ENCODE peak calls at places on chromosomes 3 and 15, in six cellular contexts. N, D, B, Q, M and H are unnamed samples. For H3K9me3 and H3K4me1, the result is how much of the 10 kb centered on the place peaks cover.

GRCh38 chr3:33525232-33525631 is 85.0 kb upstream of the UBP1 start:
- DNase-seq in N (no peak), D (no peak), B (no peak), Q (peak), M (no peak), H (no peak)

GRCh38 chr15:29889545-29890329 is 67.5 kb upstream of the TJP1 start:
- DNase-seq in N (no peak), D (no peak), B (no peak), Q (peak), M (no peak), H (no peak)

GRCh38 chr15:92082217-92082843 is 228.8 kb downstream of the SLCO3A1 start:
- DNase-seq in N (peak), D (peak), B (peak), Q (peak), M (peak), H (no peak)

GRCh38 chr3:158725348-158725966 is 6.8 kb downstream of the RARRES1 start:
- DNase-seq in N (no peak), D (peak), B (no peak), Q (peak), M (peak), H (peak)

GRCh38 chr15:29857196-29857595 is 34.9 kb upstream of the TJP1 start:
- DNase-seq in N (no peak), D (peak), B (no peak), Q (peak), M (peak), H (no peak)

GRCh38 chr3:62180514-62180913 is 192.8 kb downstream of the FEZF2 start:
- DNase-seq in N (no peak), D (no peak), B (no peak), Q (no peak), M (no peak), H (no peak)

GRCh38 chr15:45919806-45920205 is 285.0 kb downstream of the SQOR start:
- DNase-seq in N (no peak), D (peak), B (no peak), Q (peak), M (peak), H (no peak)

GRCh38 chr3:107068980-107069379 is 308.3 kb upstream of the CCDC54 start:
- DNase-seq in N (no peak), D (peak), B (no peak), Q (peak), M (peak), H (no peak)

GRCh38 chr3:69669070-69669469 is 70.2 kb upstream of the MITF start:
- DNase-seq in N (no peak), D (no peak), B (no peak), Q (peak), M (peak), H (no peak)

GRCh38 chr3:4351164-4351855 is 48.1 kb downstream of the SETMAR start:
- DNase-seq in N (no peak), D (peak), B (no peak), Q (no peak), M (peak), H (no peak)

GRCh38 chr3:139506792-139507191 is 30.5 kb upstream of the RBP2 start:
- DNase-seq in N (no peak), D (no peak), B (no peak), Q (peak), M (no peak), H (no peak)

GRCh38 chr15:47037003-47037402 is 680.3 kb upstream of the SEMA6D start:
- DNase-seq in N (no peak), D (no peak), B (no peak), Q (no peak), M (no peak), H (no peak)

GRCh38 chr15:60762167-60762566 is 283.2 kb upstream of the ICE2 start:
- DNase-seq in N (no peak), D (no peak), B (no peak), Q (no peak), M (no peak), H (no peak)

GRCh38 chr3:137039570-137039969 is 81.8 kb downstream of the IL20RB start:
- DNase-seq in N (no peak), D (no peak), B (no peak), Q (peak), M (no peak), H (no peak)

GRCh38 chr15:68298882-68299381 is 21.4 kb downstream of the FEM1B start:
- DNase-seq in N (no peak), D (no peak), B (no peak), Q (no peak), M (no peak), H (peak)

GRCh38 chr3:115156255-115156654 is 9.2 kb upstream of the ZBTB20 start:
- DNase-seq in N (no peak), D (no peak), B (no peak), Q (peak), M (no peak), H (no peak)

GRCh38 chr3:156772588-156773206 is 53.5 kb upstream of the LEKR1 start:
- DNase-seq in N (no peak), D (peak), B (no peak), Q (no peak), M (peak), H (no peak)

GRCh38 chr3:175009294-175009693 is 150.2 kb downstream of the NAALADL2 start:
- DNase-seq in N (no peak), D (no peak), B (no peak), Q (no peak), M (no peak), H (no peak)

GRCh38 chr3:148366743-148367410 is 330.8 kb upstream of the AGTR1 start:
- DNase-seq in N (no peak), D (peak), B (no peak), Q (peak), M (no peak), H (no peak)

GRCh38 chr15:33834892-33835730 is 133.2 kb upstream of the CHRM5 start:
- DNase-seq in N (no peak), D (no peak), B (no peak), Q (no peak), M (no peak), H (no peak)

GRCh38 chr3:49867871-49868321 is 1.8 kb downstream of the CAMKV start:
- DNase-seq in N (no peak), D (peak), B (no peak), Q (peak), M (peak), H (no peak)

GRCh38 chr3:146184616-146185015 is 23.6 kb upstream of the PLOD2 start:
- DNase-seq in N (no peak), D (peak), B (peak), Q (peak), M (peak), H (no peak)

GRCh38 chr3:151962371-151962770 is 88.9 kb downstream of the SUCNR1 start:
- DNase-seq in N (no peak), D (no peak), B (no peak), Q (no peak), M (no peak), H (no peak)

GRCh38 chr15:59292393-59292792 is 80.3 kb downstream of the MYO1E start:
- DNase-seq in N (no peak), D (peak), B (no peak), Q (peak), M (peak), H (no peak)

GRCh38 chr3:31132132-31132769 is 237.8 kb upstream of the GADL1 start:
- DNase-seq in N (no peak), D (peak), B (no peak), Q (peak), M (peak), H (no peak)

GRCh38 chr3:114499986-114500385 is 206.2 kb downstream of the TIGIT start:
- DNase-seq in N (no peak), D (no peak), B (no peak), Q (no peak), M (peak), H (no peak)

GRCh38 chr3:111582114-111582461 is 13.1 kb downstream of the ZBED2 start:
- DNase-seq in N (no peak), D (peak), B (no peak), Q (peak), M (peak), H (no peak)

GRCh38 chr3:39264053-39264452 is 15.8 kb downstream of the CX3CR1 start:
- DNase-seq in N (no peak), D (no peak), B (no peak), Q (no peak), M (no peak), H (no peak)

GRCh38 chr15:69290346-69291164 is 8.2 kb upstream of the PAQR5 start:
- DNase-seq in N (peak), D (no peak), B (no peak), Q (no peak), M (no peak), H (peak)

GRCh38 chr3:126502656-126503055 is 14.9 kb downstream of the UROC1 start:
- DNase-seq in N (no peak), D (no peak), B (no peak), Q (no peak), M (no peak), H (no peak)

DNA sequence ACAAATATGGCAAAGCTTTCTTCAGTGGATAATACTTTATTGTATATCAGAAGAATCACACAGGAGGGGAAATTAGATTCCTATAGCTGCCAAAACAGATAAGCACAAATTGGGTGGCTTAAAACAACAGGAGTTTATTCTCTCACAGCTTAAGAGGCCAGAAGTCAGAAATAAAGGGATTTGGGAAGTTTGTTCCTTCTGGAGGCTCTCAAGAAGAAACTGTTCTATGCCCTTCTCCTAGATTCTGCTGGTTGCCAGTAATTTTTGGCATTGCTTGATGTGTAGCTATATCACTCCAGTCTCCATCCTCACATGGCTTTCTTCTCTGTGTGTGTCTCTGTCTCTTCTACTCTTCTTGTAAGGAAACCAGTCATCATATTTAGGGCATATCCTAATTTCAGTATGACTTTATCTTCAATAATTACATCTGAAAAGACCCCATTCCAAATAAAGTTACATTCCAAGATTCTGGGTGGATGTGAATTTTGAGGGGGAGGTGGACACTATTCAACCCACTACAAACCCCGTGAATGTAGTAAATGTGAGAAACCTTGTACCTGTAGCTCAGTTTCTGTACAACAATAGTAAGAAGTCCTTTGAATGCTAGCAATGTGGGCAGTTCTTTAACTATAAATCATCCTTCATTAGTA is 22.2 kb upstream of the WNT7A start:
- DNase-seq in N (no peak), D (no peak), B (no peak), Q (no peak), M (no peak), H (no peak)
- H3K9me3 ChIP-seq in N (under half), D (under half), B (under half), Q (half or more), M (under half), H (under half)

DNA sequence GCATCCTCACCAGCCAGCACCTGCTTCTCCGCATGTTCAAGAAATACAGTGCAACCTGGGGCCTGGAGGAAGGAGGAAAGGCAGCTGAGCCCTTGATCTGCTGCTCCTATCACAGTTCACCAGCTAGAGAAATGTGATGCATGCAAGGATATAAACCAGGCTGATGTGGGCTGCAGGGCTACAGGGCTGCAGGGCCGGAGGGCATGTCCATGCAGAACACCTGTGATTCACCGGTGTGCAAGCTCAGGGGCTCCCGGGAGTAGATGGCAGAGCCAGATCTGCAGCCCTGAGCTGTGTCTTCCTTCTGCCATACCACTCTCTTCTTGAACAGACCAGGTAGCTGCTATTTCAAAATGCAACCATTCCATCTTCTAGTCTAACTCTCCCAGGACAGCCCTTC is 84.9 kb downstream of the HMG20A start:
- DNase-seq in N (no peak), D (no peak), B (no peak), Q (no peak), M (no peak), H (no peak)
- H3K4me1 ChIP-seq in N (half or more), D (under half), B (under half), Q (under half), M (under half), H (half or more)

GRCh38 chr15:35546581-35547381 is 816 bp upstream of the DPH6 start:
- DNase-seq in N (no peak), D (no peak), B (no peak), Q (peak), M (peak), H (no peak)

GRCh38 chr15:35545316-35545824 is 595 bp downstream of the DPH6 start:
- DNase-seq in N (peak), D (peak), B (peak), Q (peak), M (peak), H (peak)

GRCh38 chr15:35548435-35548834 is 2.5 kb upstream of the DPH6 start:
- DNase-seq in N (no peak), D (no peak), B (no peak), Q (no peak), M (peak), H (no peak)

GRCh38 chr15:35547775-35548364 is 1.9 kb upstream of the DPH6 start:
- DNase-seq in N (no peak), D (no peak), B (no peak), Q (no peak), M (no peak), H (no peak)

GRCh38 chr15:35545825-35546580 is at the start of gene DPH6:
- DNase-seq in N (peak), D (peak), B (peak), Q (peak), M (peak), H (peak)
- TF ChIP-seq CTCF in N (peak), D (no peak), B (no peak), Q (no peak), M (peak), H (peak)

GRCh38 chr15:63495780-63496179 is 8.6 kb upstream of the USP3 start:
- DNase-seq in N (no peak), D (no peak), B (no peak), Q (no peak), M (no peak), H (no peak)
- H3K9me3 ChIP-seq in N (under half), D (under half), B (under half), Q (under half), M (under half), H (under half)

DNA sequence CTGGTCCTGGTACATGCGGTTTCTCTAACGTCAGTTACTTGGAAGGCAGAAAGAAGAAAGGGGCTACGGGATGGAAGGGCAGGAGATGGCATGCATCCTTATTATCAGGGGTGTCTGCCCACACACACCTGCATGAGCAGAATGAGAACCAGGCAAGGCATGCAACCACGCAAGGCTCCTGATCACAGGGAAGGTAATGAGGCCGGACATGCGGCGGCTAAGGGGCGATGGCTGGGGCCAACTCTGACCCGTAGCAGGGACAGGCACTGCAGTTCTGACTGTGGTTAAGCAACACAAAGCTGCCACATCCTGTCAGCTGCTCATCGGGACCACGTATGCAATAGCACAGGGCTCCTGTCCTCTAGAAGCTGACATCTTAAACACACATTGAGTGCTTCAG is 73.1 kb downstream of the OXNAD1 start:
- DNase-seq in N (no peak), D (no peak), B (peak), Q (no peak), M (no peak), H (no peak)
- H3K4me1 ChIP-seq in N (under half), D (under half), B (under half), Q (under half), M (under half), H (under half)

GRCh38 chr15:44532689-44533088 is 4.3 kb upstream of the EIF3J start:
- DNase-seq in N (no peak), D (no peak), B (no peak), Q (peak), M (no peak), H (no peak)
- TF ChIP-seq CTCF in N (no peak), D (no peak), B (no peak), Q (peak), M (no peak), H (no peak)

GRCh38 chr3:124557-125179 is 71.9 kb upstream of the CHL1 start:
- DNase-seq in N (no peak), D (no peak), B (no peak), Q (no peak), M (no peak), H (no peak)
- H3K9me3 ChIP-seq in N (under half), D (under half), B (under half), Q (half or more), M (under half), H (under half)